ENCODE peak calls at places on chromosomes 5 and 9, in eight cellular contexts. One of them, this sample, is unnamed.

GRCh38 chr9:89189215-89189614 is 10.6 kb upstream of the SHC3 start:
- DNase-seq in dorsolateral prefrontal cortex: no peak
- DNase-seq in PC-9: no peak
- DNase-seq in AG04449: no peak
- DNase-seq in colonic mucosa: no peak
- DNase-seq in fibroblast of lung: no peak
- DNase-seq in lower leg skin: no peak
- DNase-seq in cardiac fibroblast: no peak
- DNase-seq in this sample: no peak

GRCh38 chr5:17219431-17219830 is 2.0 kb downstream of the BASP1 start:
- DNase-seq in AG04449: no peak
- DNase-seq in dorsolateral prefrontal cortex: no peak
- DNase-seq in colonic mucosa: no peak
- DNase-seq in cardiac fibroblast: no peak
- DNase-seq in PC-9: no peak
- DNase-seq in lower leg skin: no peak
- DNase-seq in fibroblast of lung: no peak
- DNase-seq in this sample: no peak

GRCh38 chr9:129655142-129655541 is 10.3 kb upstream of the PRRX2 start:
- DNase-seq in dorsolateral prefrontal cortex: no peak
- DNase-seq in cardiac fibroblast: no peak
- DNase-seq in PC-9: no peak
- DNase-seq in AG04449: no peak
- DNase-seq in lower leg skin: no peak
- DNase-seq in fibroblast of lung: no peak
- DNase-seq in colonic mucosa: no peak
- DNase-seq in this sample: no peak

GRCh38 chr9:84140535-84141101 is 160.0 kb downstream of the RMI1 start:
- DNase-seq in lower leg skin: peak
- DNase-seq in colonic mucosa: peak
- DNase-seq in dorsolateral prefrontal cortex: no peak
- DNase-seq in fibroblast of lung: peak
- DNase-seq in cardiac fibroblast: peak
- DNase-seq in PC-9: no peak
- DNase-seq in AG04449: no peak
- DNase-seq in this sample: no peak

GRCh38 chr9:92735907-92736600 is 28.6 kb downstream of the BICD2 start:
- DNase-seq in cardiac fibroblast: no peak
- DNase-seq in dorsolateral prefrontal cortex: no peak
- DNase-seq in PC-9: no peak
- DNase-seq in colonic mucosa: no peak
- DNase-seq in fibroblast of lung: no peak
- DNase-seq in AG04449: no peak
- DNase-seq in lower leg skin: peak
- DNase-seq in this sample: no peak

GRCh38 chr9:129908846-129909245 is 73.6 kb downstream of the USP20 start:
- DNase-seq in lower leg skin: no peak
- DNase-seq in dorsolateral prefrontal cortex: no peak
- DNase-seq in AG04449: no peak
- DNase-seq in fibroblast of lung: no peak
- DNase-seq in PC-9: no peak
- DNase-seq in cardiac fibroblast: no peak
- DNase-seq in colonic mucosa: no peak
- DNase-seq in this sample: no peak

GRCh38 chr5:140345919-140346347 is 470 bp downstream of the HBEGF start:
- DNase-seq in PC-9: peak
- DNase-seq in dorsolateral prefrontal cortex: peak
- DNase-seq in fibroblast of lung: peak
- DNase-seq in colonic mucosa: peak
- DNase-seq in AG04449: no peak
- DNase-seq in cardiac fibroblast: peak
- DNase-seq in lower leg skin: peak
- DNase-seq in this sample: peak

GRCh38 chr5:158660726-158661125 is 439.0 kb downstream of the EBF1 start:
- DNase-seq in AG04449: peak
- DNase-seq in PC-9: no peak
- DNase-seq in fibroblast of lung: no peak
- DNase-seq in cardiac fibroblast: peak
- DNase-seq in dorsolateral prefrontal cortex: no peak
- DNase-seq in colonic mucosa: no peak
- DNase-seq in lower leg skin: no peak
- DNase-seq in this sample: no peak

GRCh38 chr9:109914280-109915027 is 134.5 kb downstream of the PALM2AKAP2 start:
- DNase-seq in fibroblast of lung: peak
- DNase-seq in colonic mucosa: no peak
- DNase-seq in AG04449: peak
- DNase-seq in PC-9: no peak
- DNase-seq in lower leg skin: no peak
- DNase-seq in dorsolateral prefrontal cortex: no peak
- DNase-seq in cardiac fibroblast: peak
- DNase-seq in this sample: peak

GRCh38 chr9:127186799-127187198 is 64.4 kb upstream of the ANGPTL2 start:
- DNase-seq in AG04449: no peak
- DNase-seq in lower leg skin: no peak
- DNase-seq in PC-9: no peak
- DNase-seq in fibroblast of lung: no peak
- DNase-seq in dorsolateral prefrontal cortex: no peak
- DNase-seq in colonic mucosa: no peak
- DNase-seq in cardiac fibroblast: no peak
- DNase-seq in this sample: no peak

GRCh38 chr5:107682533-107682932 is 11.8 kb upstream of the EFNA5 start:
- DNase-seq in colonic mucosa: no peak
- DNase-seq in dorsolateral prefrontal cortex: no peak
- DNase-seq in PC-9: no peak
- DNase-seq in fibroblast of lung: no peak
- DNase-seq in lower leg skin: no peak
- DNase-seq in cardiac fibroblast: no peak
- DNase-seq in AG04449: no peak
- DNase-seq in this sample: no peak

GRCh38 chr5:159673538-159673937 is 242.7 kb upstream of the ADRA1B start:
- DNase-seq in cardiac fibroblast: no peak
- DNase-seq in dorsolateral prefrontal cortex: no peak
- DNase-seq in fibroblast of lung: no peak
- DNase-seq in AG04449: no peak
- DNase-seq in lower leg skin: no peak
- DNase-seq in PC-9: no peak
- DNase-seq in colonic mucosa: no peak
- DNase-seq in this sample: no peak

GRCh38 chr9:126334626-126335621 is 8.3 kb downstream of the MVB12B start:
- DNase-seq in lower leg skin: peak
- DNase-seq in colonic mucosa: no peak
- DNase-seq in cardiac fibroblast: peak
- DNase-seq in dorsolateral prefrontal cortex: no peak
- DNase-seq in fibroblast of lung: no peak
- DNase-seq in PC-9: peak
- DNase-seq in AG04449: peak
- DNase-seq in this sample: no peak

GRCh38 chr5:168570490-168571328 is 8.5 kb downstream of the PANK3 start:
- DNase-seq in AG04449: no peak
- DNase-seq in PC-9: no peak
- DNase-seq in colonic mucosa: no peak
- DNase-seq in fibroblast of lung: no peak
- DNase-seq in dorsolateral prefrontal cortex: no peak
- DNase-seq in lower leg skin: no peak
- DNase-seq in cardiac fibroblast: no peak
- DNase-seq in this sample: no peak

GRCh38 chr9:133876144-133876543 is 116.0 kb downstream of the VAV2 start:
- DNase-seq in lower leg skin: no peak
- DNase-seq in dorsolateral prefrontal cortex: no peak
- DNase-seq in AG04449: no peak
- DNase-seq in PC-9: no peak
- DNase-seq in fibroblast of lung: no peak
- DNase-seq in cardiac fibroblast: no peak
- DNase-seq in colonic mucosa: peak
- DNase-seq in this sample: no peak

GRCh38 chr5:181245427-181246275 is 1.9 kb upstream of the RACK1 start:
- DNase-seq in lower leg skin: no peak
- DNase-seq in colonic mucosa: no peak
- DNase-seq in PC-9: no peak
- DNase-seq in dorsolateral prefrontal cortex: no peak
- DNase-seq in fibroblast of lung: no peak
- DNase-seq in AG04449: no peak
- DNase-seq in cardiac fibroblast: no peak
- DNase-seq in this sample: no peak

GRCh38 chr5:161895510-161895909 is 47.6 kb downstream of the GABRA1 start:
- DNase-seq in fibroblast of lung: no peak
- DNase-seq in dorsolateral prefrontal cortex: no peak
- DNase-seq in lower leg skin: no peak
- DNase-seq in AG04449: no peak
- DNase-seq in PC-9: no peak
- DNase-seq in cardiac fibroblast: no peak
- DNase-seq in colonic mucosa: no peak
- DNase-seq in this sample: no peak

GRCh38 chr9:120383611-120383998 is 196.4 kb downstream of the CDK5RAP2 start:
- DNase-seq in colonic mucosa: no peak
- DNase-seq in dorsolateral prefrontal cortex: no peak
- DNase-seq in AG04449: no peak
- DNase-seq in PC-9: no peak
- DNase-seq in fibroblast of lung: no peak
- DNase-seq in lower leg skin: peak
- DNase-seq in cardiac fibroblast: no peak
- DNase-seq in this sample: no peak

GRCh38 chr5:121979691-121980090 is 17.9 kb downstream of the SRFBP1 start:
- DNase-seq in colonic mucosa: no peak
- DNase-seq in cardiac fibroblast: no peak
- DNase-seq in dorsolateral prefrontal cortex: no peak
- DNase-seq in fibroblast of lung: peak
- DNase-seq in lower leg skin: no peak
- DNase-seq in AG04449: no peak
- DNase-seq in PC-9: no peak
- DNase-seq in this sample: no peak

GRCh38 chr5:31396611-31397295 is 135.1 kb downstream of the DROSHA start:
- DNase-seq in colonic mucosa: no peak
- DNase-seq in PC-9: peak
- DNase-seq in AG04449: no peak
- DNase-seq in fibroblast of lung: no peak
- DNase-seq in lower leg skin: no peak
- DNase-seq in dorsolateral prefrontal cortex: no peak
- DNase-seq in cardiac fibroblast: no peak
- DNase-seq in this sample: no peak

GRCh38 chr9:111040494-111040893 is 2.2 kb upstream of the LPAR1 start:
- DNase-seq in colonic mucosa: no peak
- DNase-seq in fibroblast of lung: no peak
- DNase-seq in dorsolateral prefrontal cortex: no peak
- DNase-seq in lower leg skin: no peak
- DNase-seq in PC-9: no peak
- DNase-seq in AG04449: no peak
- DNase-seq in cardiac fibroblast: no peak
- DNase-seq in this sample: no peak
- H3K4me3 ChIP-seq in colonic mucosa: no peak
- H3K4me3 ChIP-seq in fibroblast of lung: no peak
- H3K4me3 ChIP-seq in dorsolateral prefrontal cortex: no peak
- H3K4me3 ChIP-seq in lower leg skin: no peak
- H3K4me3 ChIP-seq in PC-9: no peak
- H3K4me3 ChIP-seq in AG04449: no peak
- H3K4me3 ChIP-seq in cardiac fibroblast: no peak
- H3K4me3 ChIP-seq in this sample: no peak

GRCh38 chr5:51383494-51384081 is 340 bp downstream of the ISL1 start:
- DNase-seq in fibroblast of lung: no peak
- DNase-seq in AG04449: no peak
- DNase-seq in dorsolateral prefrontal cortex: no peak
- DNase-seq in cardiac fibroblast: no peak
- DNase-seq in lower leg skin: no peak
- DNase-seq in PC-9: no peak
- DNase-seq in colonic mucosa: no peak
- DNase-seq in this sample: no peak
- TF ChIP-seq CTCF in fibroblast of lung: no peak
- TF ChIP-seq CTCF in AG04449: no peak
- TF ChIP-seq CTCF in dorsolateral prefrontal cortex: no peak
- TF ChIP-seq CTCF in cardiac fibroblast: no peak
- TF ChIP-seq CTCF in lower leg skin: no peak
- TF ChIP-seq CTCF in PC-9: no peak
- TF ChIP-seq CTCF in colonic mucosa: no peak
- TF ChIP-seq CTCF in this sample: no peak

GRCh38 chr5:141496038-141496437 is 7.2 kb downstream of the PCDHGC5 start:
- DNase-seq in cardiac fibroblast: peak
- DNase-seq in PC-9: no peak
- DNase-seq in dorsolateral prefrontal cortex: no peak
- DNase-seq in AG04449: no peak
- DNase-seq in colonic mucosa: no peak
- DNase-seq in fibroblast of lung: no peak
- DNase-seq in lower leg skin: peak
- DNase-seq in this sample: peak

GRCh38 chr5:141493500-141494422 is 4.9 kb downstream of the PCDHGC5 start:
- DNase-seq in lower leg skin: peak
- DNase-seq in PC-9: no peak
- DNase-seq in AG04449: no peak
- DNase-seq in colonic mucosa: no peak
- DNase-seq in dorsolateral prefrontal cortex: no peak
- DNase-seq in fibroblast of lung: peak
- DNase-seq in cardiac fibroblast: peak
- DNase-seq in this sample: no peak

GRCh38 chr5:141495456-141495811 is 6.6 kb downstream of the PCDHGC5 start:
- DNase-seq in fibroblast of lung: no peak
- DNase-seq in colonic mucosa: no peak
- DNase-seq in cardiac fibroblast: no peak
- DNase-seq in AG04449: no peak
- DNase-seq in lower leg skin: peak
- DNase-seq in PC-9: no peak
- DNase-seq in dorsolateral prefrontal cortex: no peak
- DNase-seq in this sample: no peak

GRCh38 chr5:141492168-141492885 is 3.4 kb downstream of the PCDHGC5 start:
- DNase-seq in AG04449: no peak
- DNase-seq in fibroblast of lung: no peak
- DNase-seq in lower leg skin: peak
- DNase-seq in colonic mucosa: no peak
- DNase-seq in dorsolateral prefrontal cortex: peak
- DNase-seq in cardiac fibroblast: no peak
- DNase-seq in PC-9: no peak
- DNase-seq in this sample: no peak

GRCh38 chr5:141494761-141495455 is 6.0 kb downstream of the PCDHGC5 start:
- DNase-seq in PC-9: no peak
- DNase-seq in lower leg skin: peak
- DNase-seq in AG04449: no peak
- DNase-seq in colonic mucosa: no peak
- DNase-seq in cardiac fibroblast: no peak
- DNase-seq in dorsolateral prefrontal cortex: no peak
- DNase-seq in fibroblast of lung: no peak
- DNase-seq in this sample: no peak
- H3K4me3 ChIP-seq in PC-9: no peak
- H3K4me3 ChIP-seq in lower leg skin: no peak
- H3K4me3 ChIP-seq in AG04449: peak
- H3K4me3 ChIP-seq in colonic mucosa: no peak
- H3K4me3 ChIP-seq in cardiac fibroblast: no peak
- H3K4me3 ChIP-seq in dorsolateral prefrontal cortex: peak
- H3K4me3 ChIP-seq in fibroblast of lung: no peak
- H3K4me3 ChIP-seq in this sample: no peak

DNA sequence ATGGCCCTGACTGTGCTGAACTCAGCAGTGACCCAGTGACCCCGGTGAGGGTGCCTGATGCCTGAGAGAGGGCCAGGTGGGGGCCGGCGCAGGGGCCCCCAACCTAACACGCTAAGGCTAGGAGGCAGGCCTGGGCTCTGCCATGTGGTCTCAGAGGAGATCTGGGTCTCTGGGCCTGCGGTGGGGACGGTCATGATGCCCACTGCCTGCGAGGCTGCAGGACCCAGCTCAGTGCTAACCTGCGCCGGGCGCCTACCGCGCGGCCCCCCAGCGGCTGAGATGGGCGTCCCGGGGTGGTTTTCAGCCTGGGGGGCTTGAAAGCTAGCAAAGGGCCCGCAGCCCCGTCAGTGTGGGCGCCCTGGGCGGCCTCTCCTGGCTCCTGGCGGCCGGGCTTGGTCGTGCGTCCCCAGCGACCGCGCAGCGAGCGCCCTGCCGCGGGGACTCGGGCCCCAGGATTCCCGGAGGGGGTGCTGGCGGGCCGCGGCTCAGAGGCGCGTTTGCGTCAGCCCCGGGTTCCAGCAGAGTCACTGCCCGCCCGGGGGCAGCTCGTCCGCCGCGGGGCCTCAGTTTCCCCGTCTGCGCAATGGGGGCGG is 2.5 kb downstream of the EGFL7 start:
- DNase-seq in dorsolateral prefrontal cortex: no peak
- DNase-seq in PC-9: no peak
- DNase-seq in fibroblast of lung: no peak
- DNase-seq in AG04449: no peak
- DNase-seq in cardiac fibroblast: no peak
- DNase-seq in lower leg skin: no peak
- DNase-seq in colonic mucosa: no peak
- DNase-seq in this sample: no peak
- TF ChIP-seq CTCF in dorsolateral prefrontal cortex: no peak
- TF ChIP-seq CTCF in PC-9: no peak
- TF ChIP-seq CTCF in fibroblast of lung: peak
- TF ChIP-seq CTCF in AG04449: peak
- TF ChIP-seq CTCF in cardiac fibroblast: peak
- TF ChIP-seq CTCF in lower leg skin: no peak
- TF ChIP-seq CTCF in colonic mucosa: no peak
- TF ChIP-seq CTCF in this sample: no peak

This sample was measured in astrocyte of the cerebellum.